ENCODE peak calls at places on chromosomes 2 and 18, in eight cellular contexts. One of them, this sample, is unnamed.

GRCh38 chr2:154882725-154883124 is 184.2 kb downstream of the KCNJ3 start:
- DNase-seq in heart right ventricle: no peak
- DNase-seq in putamen: no peak
- DNase-seq in fibroblast of lung: no peak
- DNase-seq in posterior vena cava: no peak
- DNase-seq in stimulated activated CD4-positive, alpha-beta T cell treated with anti-CD3 and anti-CD28 coated beads, Interleukin-15, amount 100 ng/mL, for 1 hour: no peak
- DNase-seq in T-cell: no peak
- DNase-seq in GM23248: no peak
- DNase-seq in this sample: no peak

GRCh38 chr18:49381267-49381865 is 79.1 kb downstream of the DYM start:
- DNase-seq in fibroblast of lung: no peak
- DNase-seq in GM23248: no peak
- DNase-seq in heart right ventricle: no peak
- DNase-seq in stimulated activated CD4-positive, alpha-beta T cell treated with anti-CD3 and anti-CD28 coated beads, Interleukin-15, amount 100 ng/mL, for 1 hour: no peak
- DNase-seq in T-cell: no peak
- DNase-seq in putamen: no peak
- DNase-seq in posterior vena cava: no peak
- DNase-seq in this sample: no peak

GRCh38 chr2:86019121-86019520 is 86.6 kb downstream of the POLR1A start:
- DNase-seq in putamen: no peak
- DNase-seq in heart right ventricle: no peak
- DNase-seq in posterior vena cava: peak
- DNase-seq in T-cell: no peak
- DNase-seq in stimulated activated CD4-positive, alpha-beta T cell treated with anti-CD3 and anti-CD28 coated beads, Interleukin-15, amount 100 ng/mL, for 1 hour: no peak
- DNase-seq in GM23248: no peak
- DNase-seq in fibroblast of lung: no peak
- DNase-seq in this sample: no peak

GRCh38 chr2:225192869-225193268 is 150.6 kb upstream of the DOCK10 start:
- DNase-seq in posterior vena cava: no peak
- DNase-seq in GM23248: peak
- DNase-seq in stimulated activated CD4-positive, alpha-beta T cell treated with anti-CD3 and anti-CD28 coated beads, Interleukin-15, amount 100 ng/mL, for 1 hour: no peak
- DNase-seq in T-cell: no peak
- DNase-seq in fibroblast of lung: peak
- DNase-seq in putamen: no peak
- DNase-seq in heart right ventricle: no peak
- DNase-seq in this sample: no peak

GRCh38 chr18:33761363-33761762 is 183.3 kb downstream of the ASXL3 start:
- DNase-seq in posterior vena cava: no peak
- DNase-seq in putamen: no peak
- DNase-seq in heart right ventricle: no peak
- DNase-seq in stimulated activated CD4-positive, alpha-beta T cell treated with anti-CD3 and anti-CD28 coated beads, Interleukin-15, amount 100 ng/mL, for 1 hour: no peak
- DNase-seq in GM23248: peak
- DNase-seq in fibroblast of lung: peak
- DNase-seq in T-cell: no peak
- DNase-seq in this sample: peak

GRCh38 chr2:163697846-163698637 is 37.8 kb downstream of the FIGN start:
- DNase-seq in posterior vena cava: no peak
- DNase-seq in fibroblast of lung: no peak
- DNase-seq in putamen: no peak
- DNase-seq in GM23248: no peak
- DNase-seq in heart right ventricle: no peak
- DNase-seq in T-cell: no peak
- DNase-seq in stimulated activated CD4-positive, alpha-beta T cell treated with anti-CD3 and anti-CD28 coated beads, Interleukin-15, amount 100 ng/mL, for 1 hour: no peak
- DNase-seq in this sample: no peak

GRCh38 chr2:215027775-215028174 is 110.7 kb downstream of the ABCA12 start:
- DNase-seq in posterior vena cava: no peak
- DNase-seq in GM23248: peak
- DNase-seq in putamen: no peak
- DNase-seq in stimulated activated CD4-positive, alpha-beta T cell treated with anti-CD3 and anti-CD28 coated beads, Interleukin-15, amount 100 ng/mL, for 1 hour: no peak
- DNase-seq in heart right ventricle: no peak
- DNase-seq in T-cell: no peak
- DNase-seq in fibroblast of lung: no peak
- DNase-seq in this sample: no peak

GRCh38 chr18:59271606-59272220 is 1.5 kb downstream of the RAX start:
- DNase-seq in posterior vena cava: no peak
- DNase-seq in fibroblast of lung: no peak
- DNase-seq in GM23248: no peak
- DNase-seq in heart right ventricle: no peak
- DNase-seq in putamen: no peak
- DNase-seq in stimulated activated CD4-positive, alpha-beta T cell treated with anti-CD3 and anti-CD28 coated beads, Interleukin-15, amount 100 ng/mL, for 1 hour: no peak
- DNase-seq in T-cell: no peak
- DNase-seq in this sample: no peak

GRCh38 chr2:11710210-11710609 is 36.2 kb upstream of the LPIN1 start:
- DNase-seq in fibroblast of lung: peak
- DNase-seq in putamen: no peak
- DNase-seq in heart right ventricle: no peak
- DNase-seq in posterior vena cava: no peak
- DNase-seq in GM23248: peak
- DNase-seq in stimulated activated CD4-positive, alpha-beta T cell treated with anti-CD3 and anti-CD28 coated beads, Interleukin-15, amount 100 ng/mL, for 1 hour: no peak
- DNase-seq in T-cell: no peak
- DNase-seq in this sample: no peak

GRCh38 chr18:54119524-54120019 is 104.9 kb downstream of the MBD2 start:
- DNase-seq in posterior vena cava: no peak
- DNase-seq in heart right ventricle: no peak
- DNase-seq in fibroblast of lung: peak
- DNase-seq in putamen: peak
- DNase-seq in stimulated activated CD4-positive, alpha-beta T cell treated with anti-CD3 and anti-CD28 coated beads, Interleukin-15, amount 100 ng/mL, for 1 hour: no peak
- DNase-seq in T-cell: no peak
- DNase-seq in GM23248: peak
- DNase-seq in this sample: peak

GRCh38 chr2:172409042-172409441 is 18.3 kb upstream of the ITGA6 start:
- DNase-seq in stimulated activated CD4-positive, alpha-beta T cell treated with anti-CD3 and anti-CD28 coated beads, Interleukin-15, amount 100 ng/mL, for 1 hour: no peak
- DNase-seq in GM23248: no peak
- DNase-seq in putamen: no peak
- DNase-seq in T-cell: no peak
- DNase-seq in posterior vena cava: no peak
- DNase-seq in fibroblast of lung: no peak
- DNase-seq in heart right ventricle: no peak
- DNase-seq in this sample: no peak

GRCh38 chr2:58535994-58536393 is 294.9 kb upstream of the FANCL start:
- DNase-seq in posterior vena cava: no peak
- DNase-seq in putamen: no peak
- DNase-seq in stimulated activated CD4-positive, alpha-beta T cell treated with anti-CD3 and anti-CD28 coated beads, Interleukin-15, amount 100 ng/mL, for 1 hour: no peak
- DNase-seq in fibroblast of lung: no peak
- DNase-seq in T-cell: no peak
- DNase-seq in GM23248: no peak
- DNase-seq in heart right ventricle: no peak
- DNase-seq in this sample: peak

GRCh38 chr2:117126656-117127055 is 687.8 kb upstream of the DDX18 start:
- DNase-seq in putamen: no peak
- DNase-seq in stimulated activated CD4-positive, alpha-beta T cell treated with anti-CD3 and anti-CD28 coated beads, Interleukin-15, amount 100 ng/mL, for 1 hour: no peak
- DNase-seq in heart right ventricle: no peak
- DNase-seq in fibroblast of lung: no peak
- DNase-seq in GM23248: no peak
- DNase-seq in posterior vena cava: no peak
- DNase-seq in T-cell: no peak
- DNase-seq in this sample: no peak

GRCh38 chr2:75022516-75022915 is 64.1 kb downstream of the POLE4 start:
- DNase-seq in stimulated activated CD4-positive, alpha-beta T cell treated with anti-CD3 and anti-CD28 coated beads, Interleukin-15, amount 100 ng/mL, for 1 hour: no peak
- DNase-seq in GM23248: peak
- DNase-seq in heart right ventricle: no peak
- DNase-seq in T-cell: no peak
- DNase-seq in putamen: no peak
- DNase-seq in posterior vena cava: no peak
- DNase-seq in fibroblast of lung: peak
- DNase-seq in this sample: no peak

GRCh38 chr2:128608911-128609880 is 290.5 kb upstream of the HS6ST1 start:
- DNase-seq in heart right ventricle: no peak
- DNase-seq in GM23248: no peak
- DNase-seq in fibroblast of lung: no peak
- DNase-seq in putamen: no peak
- DNase-seq in posterior vena cava: peak
- DNase-seq in stimulated activated CD4-positive, alpha-beta T cell treated with anti-CD3 and anti-CD28 coated beads, Interleukin-15, amount 100 ng/mL, for 1 hour: no peak
- DNase-seq in T-cell: no peak
- DNase-seq in this sample: no peak

GRCh38 chr2:239947361-239948045 is 77.6 kb downstream of the NDUFA10 start:
- DNase-seq in heart right ventricle: no peak
- DNase-seq in stimulated activated CD4-positive, alpha-beta T cell treated with anti-CD3 and anti-CD28 coated beads, Interleukin-15, amount 100 ng/mL, for 1 hour: no peak
- DNase-seq in putamen: peak
- DNase-seq in posterior vena cava: peak
- DNase-seq in T-cell: no peak
- DNase-seq in GM23248: no peak
- DNase-seq in fibroblast of lung: no peak
- DNase-seq in this sample: peak

GRCh38 chr2:239815638-239816035 is 209.5 kb downstream of the NDUFA10 start:
- DNase-seq in putamen: no peak
- DNase-seq in stimulated activated CD4-positive, alpha-beta T cell treated with anti-CD3 and anti-CD28 coated beads, Interleukin-15, amount 100 ng/mL, for 1 hour: no peak
- DNase-seq in heart right ventricle: no peak
- DNase-seq in T-cell: no peak
- DNase-seq in posterior vena cava: no peak
- DNase-seq in fibroblast of lung: peak
- DNase-seq in GM23248: no peak
- DNase-seq in this sample: no peak

GRCh38 chr18:2935438-2936192 is 77.3 kb downstream of the LPIN2 start:
- DNase-seq in putamen: no peak
- DNase-seq in stimulated activated CD4-positive, alpha-beta T cell treated with anti-CD3 and anti-CD28 coated beads, Interleukin-15, amount 100 ng/mL, for 1 hour: no peak
- DNase-seq in heart right ventricle: no peak
- DNase-seq in fibroblast of lung: peak
- DNase-seq in GM23248: peak
- DNase-seq in T-cell: no peak
- DNase-seq in posterior vena cava: no peak
- DNase-seq in this sample: no peak

GRCh38 chr18:76957384-76958355 is 135.3 kb downstream of the ZNF236 start:
- DNase-seq in putamen: no peak
- DNase-seq in posterior vena cava: no peak
- DNase-seq in GM23248: no peak
- DNase-seq in T-cell: no peak
- DNase-seq in heart right ventricle: no peak
- DNase-seq in stimulated activated CD4-positive, alpha-beta T cell treated with anti-CD3 and anti-CD28 coated beads, Interleukin-15, amount 100 ng/mL, for 1 hour: no peak
- DNase-seq in fibroblast of lung: peak
- DNase-seq in this sample: no peak

GRCh38 chr18:51195602-51196115 is 1.8 kb downstream of the MEX3C start:
- DNase-seq in posterior vena cava: no peak
- DNase-seq in stimulated activated CD4-positive, alpha-beta T cell treated with anti-CD3 and anti-CD28 coated beads, Interleukin-15, amount 100 ng/mL, for 1 hour: no peak
- DNase-seq in putamen: peak
- DNase-seq in T-cell: peak
- DNase-seq in fibroblast of lung: peak
- DNase-seq in GM23248: peak
- DNase-seq in heart right ventricle: no peak
- DNase-seq in this sample: peak

GRCh38 chr2:27016801-27017325 is 15.9 kb upstream of the TMEM214 start:
- DNase-seq in T-cell: peak
- DNase-seq in stimulated activated CD4-positive, alpha-beta T cell treated with anti-CD3 and anti-CD28 coated beads, Interleukin-15, amount 100 ng/mL, for 1 hour: no peak
- DNase-seq in heart right ventricle: no peak
- DNase-seq in GM23248: peak
- DNase-seq in fibroblast of lung: peak
- DNase-seq in posterior vena cava: peak
- DNase-seq in putamen: peak
- DNase-seq in this sample: peak

GRCh38 chr2:28102455-28102874 is 211.9 kb downstream of the BABAM2 start:
- DNase-seq in posterior vena cava: no peak
- DNase-seq in heart right ventricle: no peak
- DNase-seq in T-cell: no peak
- DNase-seq in GM23248: peak
- DNase-seq in putamen: no peak
- DNase-seq in fibroblast of lung: peak
- DNase-seq in stimulated activated CD4-positive, alpha-beta T cell treated with anti-CD3 and anti-CD28 coated beads, Interleukin-15, amount 100 ng/mL, for 1 hour: no peak
- DNase-seq in this sample: no peak

GRCh38 chr2:27489118-27489497 is 435 bp downstream of the IFT172 start:
- DNase-seq in fibroblast of lung: peak
- DNase-seq in heart right ventricle: no peak
- DNase-seq in T-cell: no peak
- DNase-seq in putamen: no peak
- DNase-seq in stimulated activated CD4-positive, alpha-beta T cell treated with anti-CD3 and anti-CD28 coated beads, Interleukin-15, amount 100 ng/mL, for 1 hour: no peak
- DNase-seq in posterior vena cava: peak
- DNase-seq in GM23248: peak
- DNase-seq in this sample: no peak

GRCh38 chr18:13500891-13501887 is 225.2 kb downstream of the FAM210A start:
- DNase-seq in T-cell: no peak
- DNase-seq in GM23248: peak
- DNase-seq in fibroblast of lung: peak
- DNase-seq in putamen: peak
- DNase-seq in stimulated activated CD4-positive, alpha-beta T cell treated with anti-CD3 and anti-CD28 coated beads, Interleukin-15, amount 100 ng/mL, for 1 hour: no peak
- DNase-seq in posterior vena cava: no peak
- DNase-seq in heart right ventricle: peak
- DNase-seq in this sample: peak

GRCh38 chr18:11324510-11324909 is 175.1 kb upstream of the PIEZO2 start:
- DNase-seq in GM23248: peak
- DNase-seq in posterior vena cava: no peak
- DNase-seq in putamen: no peak
- DNase-seq in T-cell: no peak
- DNase-seq in fibroblast of lung: peak
- DNase-seq in stimulated activated CD4-positive, alpha-beta T cell treated with anti-CD3 and anti-CD28 coated beads, Interleukin-15, amount 100 ng/mL, for 1 hour: no peak
- DNase-seq in heart right ventricle: no peak
- DNase-seq in this sample: no peak

GRCh38 chr2:113175101-113175628 is 1.4 kb downstream of the PSD4 start:
- DNase-seq in T-cell: peak
- DNase-seq in GM23248: no peak
- DNase-seq in stimulated activated CD4-positive, alpha-beta T cell treated with anti-CD3 and anti-CD28 coated beads, Interleukin-15, amount 100 ng/mL, for 1 hour: peak
- DNase-seq in heart right ventricle: no peak
- DNase-seq in fibroblast of lung: no peak
- DNase-seq in posterior vena cava: peak
- DNase-seq in putamen: no peak
- DNase-seq in this sample: no peak

GRCh38 chr2:158817596-158817995 is 22.5 kb downstream of the DAPL1 start:
- DNase-seq in posterior vena cava: no peak
- DNase-seq in heart right ventricle: no peak
- DNase-seq in T-cell: no peak
- DNase-seq in fibroblast of lung: no peak
- DNase-seq in putamen: no peak
- DNase-seq in stimulated activated CD4-positive, alpha-beta T cell treated with anti-CD3 and anti-CD28 coated beads, Interleukin-15, amount 100 ng/mL, for 1 hour: no peak
- DNase-seq in GM23248: peak
- DNase-seq in this sample: no peak

GRCh38 chr2:68195096-68195495 is 37.4 kb downstream of the PNO1 start:
- DNase-seq in heart right ventricle: no peak
- DNase-seq in putamen: no peak
- DNase-seq in posterior vena cava: no peak
- DNase-seq in stimulated activated CD4-positive, alpha-beta T cell treated with anti-CD3 and anti-CD28 coated beads, Interleukin-15, amount 100 ng/mL, for 1 hour: no peak
- DNase-seq in fibroblast of lung: no peak
- DNase-seq in T-cell: no peak
- DNase-seq in GM23248: no peak
- DNase-seq in this sample: no peak

GRCh38 chr18:73101977-73102376 is 234.2 kb upstream of the NETO1 start:
- DNase-seq in GM23248: no peak
- DNase-seq in heart right ventricle: no peak
- DNase-seq in stimulated activated CD4-positive, alpha-beta T cell treated with anti-CD3 and anti-CD28 coated beads, Interleukin-15, amount 100 ng/mL, for 1 hour: no peak
- DNase-seq in fibroblast of lung: no peak
- DNase-seq in posterior vena cava: no peak
- DNase-seq in putamen: no peak
- DNase-seq in T-cell: no peak
- DNase-seq in this sample: no peak

GRCh38 chr2:133972786-133973185 is 281.1 kb upstream of the MGAT5 start:
- DNase-seq in putamen: peak
- DNase-seq in stimulated activated CD4-positive, alpha-beta T cell treated with anti-CD3 and anti-CD28 coated beads, Interleukin-15, amount 100 ng/mL, for 1 hour: no peak
- DNase-seq in posterior vena cava: peak
- DNase-seq in heart right ventricle: no peak
- DNase-seq in GM23248: peak
- DNase-seq in T-cell: no peak
- DNase-seq in fibroblast of lung: peak
- DNase-seq in this sample: no peak

GRCh38 chr18:34740101-34740500 is 30.0 kb downstream of the DTNA start:
- DNase-seq in T-cell: no peak
- DNase-seq in GM23248: no peak
- DNase-seq in heart right ventricle: no peak
- DNase-seq in fibroblast of lung: no peak
- DNase-seq in stimulated activated CD4-positive, alpha-beta T cell treated with anti-CD3 and anti-CD28 coated beads, Interleukin-15, amount 100 ng/mL, for 1 hour: no peak
- DNase-seq in putamen: no peak
- DNase-seq in posterior vena cava: no peak
- DNase-seq in this sample: no peak

GRCh38 chr2:38386377-38386776 is 9.3 kb upstream of the ATL2 start:
- DNase-seq in posterior vena cava: no peak
- DNase-seq in GM23248: peak
- DNase-seq in fibroblast of lung: no peak
- DNase-seq in stimulated activated CD4-positive, alpha-beta T cell treated with anti-CD3 and anti-CD28 coated beads, Interleukin-15, amount 100 ng/mL, for 1 hour: no peak
- DNase-seq in T-cell: no peak
- DNase-seq in putamen: no peak
- DNase-seq in heart right ventricle: no peak
- DNase-seq in this sample: no peak

GRCh38 chr2:27741673-27742072 is 29.8 kb upstream of the MRPL33 start:
- DNase-seq in heart right ventricle: no peak
- DNase-seq in posterior vena cava: no peak
- DNase-seq in GM23248: no peak
- DNase-seq in stimulated activated CD4-positive, alpha-beta T cell treated with anti-CD3 and anti-CD28 coated beads, Interleukin-15, amount 100 ng/mL, for 1 hour: no peak
- DNase-seq in fibroblast of lung: no peak
- DNase-seq in putamen: no peak
- DNase-seq in T-cell: no peak
- DNase-seq in this sample: no peak

GRCh38 chr18:10490401-10491289 is 35.2 kb upstream of the NAPG start:
- DNase-seq in posterior vena cava: no peak
- DNase-seq in heart right ventricle: no peak
- DNase-seq in T-cell: peak
- DNase-seq in GM23248: no peak
- DNase-seq in fibroblast of lung: no peak
- DNase-seq in putamen: no peak
- DNase-seq in stimulated activated CD4-positive, alpha-beta T cell treated with anti-CD3 and anti-CD28 coated beads, Interleukin-15, amount 100 ng/mL, for 1 hour: no peak
- DNase-seq in this sample: peak